ENCODE peak calls at places on chromosomes 1 and 21, in eight cellular contexts. One of them, this sample, is unnamed. For H3K4me1, the result is how much of the 10 kb centered on the place peaks cover.

GRCh38 chr1:197725044-197725443 is 50.2 kb downstream of the DENND1B start:
- DNase-seq in PC-3: peak
- DNase-seq in GM23338: peak
- DNase-seq in neural progenitor cell: peak
- DNase-seq in OCI-LY7: peak
- DNase-seq in HCT116: peak
- DNase-seq in SK-N-SH: no peak
- DNase-seq in MM.1S: no peak
- DNase-seq in this sample: no peak

GRCh38 chr1:67687649-67688048 is 2.6 kb downstream of the GADD45A start:
- DNase-seq in PC-3: peak
- DNase-seq in GM23338: no peak
- DNase-seq in neural progenitor cell: no peak
- DNase-seq in OCI-LY7: no peak
- DNase-seq in HCT116: no peak
- DNase-seq in SK-N-SH: no peak
- DNase-seq in MM.1S: no peak
- DNase-seq in this sample: no peak

GRCh38 chr1:31753623-31754349 is 10.4 kb downstream of the ADGRB2 start:
- DNase-seq in PC-3: no peak
- DNase-seq in GM23338: no peak
- DNase-seq in neural progenitor cell: no peak
- DNase-seq in OCI-LY7: no peak
- DNase-seq in HCT116: no peak
- DNase-seq in SK-N-SH: peak
- DNase-seq in MM.1S: no peak
- DNase-seq in this sample: peak

GRCh38 chr1:160096491-160097116 is 1.8 kb downstream of the IGSF8 start:
- DNase-seq in PC-3: peak
- DNase-seq in GM23338: no peak
- DNase-seq in neural progenitor cell: no peak
- DNase-seq in OCI-LY7: no peak
- DNase-seq in HCT116: no peak
- DNase-seq in SK-N-SH: no peak
- DNase-seq in MM.1S: no peak
- DNase-seq in this sample: peak

GRCh38 chr21:43287111-43287973 is 118.5 kb downstream of the CRYAA start:
- DNase-seq in PC-3: peak
- DNase-seq in GM23338: no peak
- DNase-seq in neural progenitor cell: no peak
- DNase-seq in OCI-LY7: no peak
- DNase-seq in HCT116: no peak
- DNase-seq in SK-N-SH: no peak
- DNase-seq in MM.1S: no peak
- DNase-seq in this sample: no peak

GRCh38 chr1:211632808-211633522 is 42.5 kb downstream of the NEK2 start:
- DNase-seq in PC-3: peak
- DNase-seq in GM23338: no peak
- DNase-seq in neural progenitor cell: no peak
- DNase-seq in OCI-LY7: no peak
- DNase-seq in HCT116: no peak
- DNase-seq in SK-N-SH: no peak
- DNase-seq in MM.1S: no peak
- DNase-seq in this sample: no peak

GRCh38 chr1:47635597-47635996 is 197.8 kb downstream of the FOXD2 start:
- DNase-seq in PC-3: no peak
- DNase-seq in GM23338: no peak
- DNase-seq in neural progenitor cell: no peak
- DNase-seq in OCI-LY7: no peak
- DNase-seq in HCT116: no peak
- DNase-seq in SK-N-SH: no peak
- DNase-seq in MM.1S: no peak
- DNase-seq in this sample: no peak

GRCh38 chr1:24203404-24203803 is 16.3 kb upstream of the IFNLR1 start:
- DNase-seq in PC-3: peak
- DNase-seq in GM23338: no peak
- DNase-seq in neural progenitor cell: no peak
- DNase-seq in OCI-LY7: peak
- DNase-seq in HCT116: peak
- DNase-seq in SK-N-SH: no peak
- DNase-seq in MM.1S: peak
- DNase-seq in this sample: no peak

GRCh38 chr1:226133504-226134123 is 52.9 kb downstream of the ACBD3 start:
- DNase-seq in PC-3: no peak
- DNase-seq in GM23338: no peak
- DNase-seq in neural progenitor cell: no peak
- DNase-seq in OCI-LY7: no peak
- DNase-seq in HCT116: no peak
- DNase-seq in SK-N-SH: peak
- DNase-seq in MM.1S: no peak
- DNase-seq in this sample: no peak

GRCh38 chr1:62597281-62597680 is at the start of gene ANGPTL3:
- DNase-seq in PC-3: no peak
- DNase-seq in GM23338: no peak
- DNase-seq in neural progenitor cell: no peak
- DNase-seq in OCI-LY7: no peak
- DNase-seq in HCT116: no peak
- DNase-seq in SK-N-SH: no peak
- DNase-seq in MM.1S: no peak
- DNase-seq in this sample: peak

GRCh38 chr1:222787746-222788145 is 27.1 kb upstream of the DISP1 start:
- DNase-seq in PC-3: no peak
- DNase-seq in GM23338: no peak
- DNase-seq in neural progenitor cell: no peak
- DNase-seq in OCI-LY7: no peak
- DNase-seq in HCT116: no peak
- DNase-seq in SK-N-SH: no peak
- DNase-seq in MM.1S: no peak
- DNase-seq in this sample: no peak

GRCh38 chr21:40454057-40454456 is 392.9 kb downstream of the DSCAM start:
- DNase-seq in PC-3: no peak
- DNase-seq in GM23338: no peak
- DNase-seq in neural progenitor cell: no peak
- DNase-seq in OCI-LY7: no peak
- DNase-seq in HCT116: no peak
- DNase-seq in SK-N-SH: no peak
- DNase-seq in MM.1S: peak
- DNase-seq in this sample: no peak

GRCh38 chr1:202276920-202277319 is 64.8 kb downstream of the UBE2T start:
- DNase-seq in PC-3: no peak
- DNase-seq in GM23338: no peak
- DNase-seq in neural progenitor cell: no peak
- DNase-seq in OCI-LY7: no peak
- DNase-seq in HCT116: no peak
- DNase-seq in SK-N-SH: no peak
- DNase-seq in MM.1S: no peak
- DNase-seq in this sample: no peak

GRCh38 chr1:110125810-110126209 is 13.6 kb downstream of the UBL4B start:
- DNase-seq in PC-3: no peak
- DNase-seq in GM23338: no peak
- DNase-seq in neural progenitor cell: no peak
- DNase-seq in OCI-LY7: no peak
- DNase-seq in HCT116: no peak
- DNase-seq in SK-N-SH: no peak
- DNase-seq in MM.1S: no peak
- DNase-seq in this sample: no peak

GRCh38 chr1:216425577-216425976 is 2.3 kb upstream of the USH2A start:
- DNase-seq in PC-3: no peak
- DNase-seq in GM23338: no peak
- DNase-seq in neural progenitor cell: no peak
- DNase-seq in OCI-LY7: no peak
- DNase-seq in HCT116: no peak
- DNase-seq in SK-N-SH: no peak
- DNase-seq in MM.1S: no peak
- DNase-seq in this sample: peak

GRCh38 chr1:151539321-151540020 is 638 bp upstream of the TUFT1 start:
- DNase-seq in PC-3: peak
- DNase-seq in GM23338: peak
- DNase-seq in neural progenitor cell: peak
- DNase-seq in OCI-LY7: peak
- DNase-seq in HCT116: peak
- DNase-seq in SK-N-SH: no peak
- DNase-seq in MM.1S: peak
- DNase-seq in this sample: peak

GRCh38 chr21:30057108-30057507 is 109.5 kb downstream of the CLDN17 start:
- DNase-seq in PC-3: no peak
- DNase-seq in GM23338: no peak
- DNase-seq in neural progenitor cell: no peak
- DNase-seq in OCI-LY7: no peak
- DNase-seq in HCT116: no peak
- DNase-seq in SK-N-SH: no peak
- DNase-seq in MM.1S: no peak
- DNase-seq in this sample: no peak

GRCh38 chr21:30058928-30059327 is 107.7 kb downstream of the CLDN17 start:
- DNase-seq in PC-3: no peak
- DNase-seq in GM23338: no peak
- DNase-seq in neural progenitor cell: no peak
- DNase-seq in OCI-LY7: no peak
- DNase-seq in HCT116: no peak
- DNase-seq in SK-N-SH: no peak
- DNase-seq in MM.1S: no peak
- DNase-seq in this sample: no peak
- TF ChIP-seq CTCF in PC-3: no peak
- TF ChIP-seq CTCF in GM23338: no peak
- TF ChIP-seq CTCF in neural progenitor cell: no peak
- TF ChIP-seq CTCF in OCI-LY7: no peak
- TF ChIP-seq CTCF in HCT116: no peak
- TF ChIP-seq CTCF in SK-N-SH: no peak
- TF ChIP-seq CTCF in MM.1S: no peak
- TF ChIP-seq CTCF in this sample: no peak

GRCh38 chr1:59058681-59059441 is 238.0 kb upstream of the FGGY start:
- DNase-seq in PC-3: no peak
- DNase-seq in GM23338: no peak
- DNase-seq in neural progenitor cell: no peak
- DNase-seq in OCI-LY7: no peak
- DNase-seq in HCT116: no peak
- DNase-seq in SK-N-SH: no peak
- DNase-seq in MM.1S: peak
- DNase-seq in this sample: no peak

GRCh38 chr1:59054172-59054571 is 242.7 kb upstream of the FGGY start:
- DNase-seq in PC-3: no peak
- DNase-seq in GM23338: no peak
- DNase-seq in neural progenitor cell: no peak
- DNase-seq in OCI-LY7: no peak
- DNase-seq in HCT116: no peak
- DNase-seq in SK-N-SH: no peak
- DNase-seq in MM.1S: no peak
- DNase-seq in this sample: no peak

GRCh38 chr1:59057801-59058200 is 239.1 kb upstream of the FGGY start:
- DNase-seq in PC-3: no peak
- DNase-seq in GM23338: no peak
- DNase-seq in neural progenitor cell: no peak
- DNase-seq in OCI-LY7: no peak
- DNase-seq in HCT116: no peak
- DNase-seq in SK-N-SH: no peak
- DNase-seq in MM.1S: no peak
- DNase-seq in this sample: no peak

GRCh38 chr1:59055908-59056719 is 240.8 kb upstream of the FGGY start:
- DNase-seq in PC-3: no peak
- DNase-seq in GM23338: no peak
- DNase-seq in neural progenitor cell: no peak
- DNase-seq in OCI-LY7: no peak
- DNase-seq in HCT116: no peak
- DNase-seq in SK-N-SH: peak
- DNase-seq in MM.1S: no peak
- DNase-seq in this sample: no peak

DNA sequence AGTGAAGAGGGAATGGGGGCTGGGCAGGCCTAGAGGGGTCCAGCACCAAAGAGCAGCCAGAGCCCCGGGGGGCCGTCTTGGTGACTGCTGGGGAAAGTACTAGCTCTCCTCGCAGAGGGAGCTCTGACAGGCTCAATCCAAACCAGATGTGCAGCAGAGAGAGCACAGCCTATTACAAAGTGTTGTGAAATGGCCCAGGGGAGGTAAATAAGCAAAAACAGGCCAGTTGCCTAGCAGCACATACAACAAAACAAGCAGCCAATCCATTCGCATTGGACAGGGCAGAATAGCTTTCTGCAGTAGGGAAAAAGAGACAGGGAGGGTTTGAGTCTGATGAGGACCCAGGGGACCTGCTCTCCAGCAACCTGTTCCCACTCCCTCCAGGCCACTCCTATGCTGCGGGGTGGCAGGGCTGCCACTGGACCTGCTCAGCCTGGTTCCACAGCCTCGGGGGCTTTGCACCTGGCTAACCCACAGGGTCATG is 239.6 kb upstream of the FGGY start:
- DNase-seq in PC-3: peak
- DNase-seq in GM23338: peak
- DNase-seq in neural progenitor cell: peak
- DNase-seq in OCI-LY7: no peak
- DNase-seq in HCT116: no peak
- DNase-seq in SK-N-SH: peak
- DNase-seq in MM.1S: no peak
- DNase-seq in this sample: peak
- H3K4me1 ChIP-seq in PC-3: under half
- H3K4me1 ChIP-seq in GM23338: under half
- H3K4me1 ChIP-seq in neural progenitor cell: under half
- H3K4me1 ChIP-seq in OCI-LY7: under half
- H3K4me1 ChIP-seq in HCT116: under half
- H3K4me1 ChIP-seq in SK-N-SH: under half
- H3K4me1 ChIP-seq in MM.1S: under half
- H3K4me1 ChIP-seq in this sample: under half

DNA sequence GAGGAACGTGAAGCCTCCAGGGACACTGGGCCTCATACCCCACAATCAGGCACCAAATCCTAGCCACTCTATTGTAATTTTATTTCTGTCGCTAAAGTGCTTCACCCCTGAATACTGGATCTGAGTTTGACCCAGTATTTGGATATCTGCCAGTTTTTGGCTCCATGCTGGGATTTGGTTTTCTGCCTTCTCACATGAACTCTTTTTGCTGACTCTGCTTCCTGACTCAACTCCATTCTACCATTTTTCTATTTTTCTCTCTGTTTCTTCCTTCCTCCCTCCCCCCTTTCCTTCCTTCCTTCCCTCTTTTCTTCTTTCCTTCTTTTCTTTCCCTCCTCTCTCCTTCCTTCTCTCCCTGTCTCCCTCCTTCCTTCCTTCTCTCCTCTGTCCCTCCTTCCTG is 151.3 kb upstream of the GJB5 start:
- DNase-seq in PC-3: no peak
- DNase-seq in GM23338: no peak
- DNase-seq in neural progenitor cell: no peak
- DNase-seq in OCI-LY7: no peak
- DNase-seq in HCT116: no peak
- DNase-seq in SK-N-SH: no peak
- DNase-seq in MM.1S: no peak
- DNase-seq in this sample: no peak
- TF ChIP-seq EZH2phosphoT487 in PC-3: no peak
- TF ChIP-seq EZH2phosphoT487 in GM23338: no peak
- TF ChIP-seq EZH2phosphoT487 in neural progenitor cell: no peak
- TF ChIP-seq EZH2phosphoT487 in OCI-LY7: no peak
- TF ChIP-seq EZH2phosphoT487 in HCT116: no peak
- TF ChIP-seq EZH2phosphoT487 in SK-N-SH: no peak
- TF ChIP-seq EZH2phosphoT487 in MM.1S: no peak
- TF ChIP-seq EZH2phosphoT487 in this sample: no peak

DNA sequence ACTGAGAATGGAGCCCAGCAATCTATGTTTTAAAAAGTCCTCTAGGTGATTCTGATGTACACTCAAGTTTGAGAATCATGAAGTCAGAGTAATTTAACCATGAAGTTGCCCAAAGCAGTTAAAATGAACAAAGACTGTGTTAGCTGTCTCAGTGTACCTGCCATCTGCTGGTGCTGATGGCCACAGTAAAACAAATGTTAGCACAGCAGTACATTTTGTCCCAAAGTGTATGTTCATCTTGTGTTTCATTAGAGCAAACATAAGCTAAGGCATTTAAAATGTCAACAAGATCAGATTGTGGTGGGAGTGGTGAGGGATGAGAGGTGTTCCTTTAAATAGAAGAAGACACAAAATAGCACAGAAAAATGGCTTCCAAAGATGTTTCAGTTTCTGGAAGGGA is 31.1 kb downstream of the FYB2 start:
- DNase-seq in PC-3: no peak
- DNase-seq in GM23338: no peak
- DNase-seq in neural progenitor cell: no peak
- DNase-seq in OCI-LY7: no peak
- DNase-seq in HCT116: no peak
- DNase-seq in SK-N-SH: no peak
- DNase-seq in MM.1S: no peak
- DNase-seq in this sample: no peak
- TF ChIP-seq CTCF in PC-3: no peak
- TF ChIP-seq CTCF in GM23338: no peak
- TF ChIP-seq CTCF in neural progenitor cell: no peak
- TF ChIP-seq CTCF in OCI-LY7: no peak
- TF ChIP-seq CTCF in HCT116: no peak
- TF ChIP-seq CTCF in SK-N-SH: no peak
- TF ChIP-seq CTCF in MM.1S: no peak
- TF ChIP-seq CTCF in this sample: no peak

This sample was measured in hepatocyte.